ENCODE peak calls at places on chromosomes 11 and 22, in seven cellular contexts. W is H1, G is small intestine, Q is cardiac fibroblast, I is colonic mucosa, Z is mesenchymal stem cell, S is psoas muscle. P is an unnamed sample.

GRCh38 chr11:27705873-27706820 is 5.9 kb upstream of the BDNF start:
- DNase-seq in Z (peak; percentile 52), Q (peak; percentile 47), S (no peak), I (no peak), W (no peak), G (no peak), P (no peak)

GRCh38 chr11:45847908-45848316 is 637 bp downstream of the CRY2 start:
- DNase-seq in Z (peak; percentile 79), S (peak; percentile 47), G (peak; percentile 63), I (peak; percentile 50), W (no peak), Q (peak; percentile 62), P (no peak)

GRCh38 chr11:127074151-127074761 is 73.7 kb upstream of the KIRREL3 start:
- DNase-seq in Z (peak; percentile 21), G (peak; percentile 55), I (peak; percentile 37), Q (peak; percentile 60), S (no peak), W (no peak), P (no peak)

GRCh38 chr22:25987948-25988347 is 181.3 kb upstream of the SEZ6L start:
- DNase-seq in W (no peak), G (no peak), S (no peak), I (no peak), Q (no peak), Z (no peak), P (no peak)

GRCh38 chr11:69541001-69541285 is 59.5 kb downstream of the LINC01488 start:
- DNase-seq in I (no peak), S (no peak), W (no peak), Q (no peak), Z (no peak), G (peak; percentile 19), P (no peak)

GRCh38 chr11:76808158-76808557 is 25.0 kb downstream of the TSKU start:
- DNase-seq in W (no peak), Q (no peak), I (peak; percentile 16), S (no peak), G (no peak), Z (no peak), P (no peak)

GRCh38 chr22:28670691-28671261 is 8.9 kb downstream of the TTC28 start:
- DNase-seq in Z (peak; percentile 20), I (no peak), W (no peak), G (no peak), S (no peak), Q (peak; percentile 34), P (no peak)

GRCh38 chr11:68258363-68258765 is 13.4 kb downstream of the C11orf24 start:
- DNase-seq in S (no peak), W (no peak), G (no peak), Z (no peak), Q (no peak), I (no peak), P (no peak)

GRCh38 chr11:67626970-67627369 is 2.8 kb downstream of the NUDT8 start:
- DNase-seq in S (no peak), G (no peak), Z (no peak), I (no peak), W (no peak), Q (no peak), P (no peak)

GRCh38 chr11:103031834-103032233 is 60.1 kb downstream of the DCUN1D5 start:
- DNase-seq in Q (peak; percentile 62), S (no peak), G (no peak), I (no peak), W (no peak), Z (no peak), P (no peak)

GRCh38 chr22:33325232-33326004 is 267.2 kb upstream of the SYN3 start:
- DNase-seq in G (no peak), I (peak; percentile 27), Z (no peak), Q (no peak), S (no peak), W (no peak), P (no peak)

GRCh38 chr11:59025097-59025496 is 61.0 kb upstream of the GLYATL1B start:
- DNase-seq in Q (no peak), I (peak; percentile 53), Z (no peak), S (no peak), W (no peak), G (peak; percentile 84), P (no peak)

GRCh38 chr11:111910637-111911562 is 670 bp downstream of the CRYAB start:
- DNase-seq in Q (no peak), Z (no peak), I (no peak), G (peak; percentile 53), W (no peak), S (no peak), P (no peak)
- H3K4me3 ChIP-seq in Q (no peak overlapping the region), Z (peak overlapping the region; percentile 86), I (peak overlapping the region; percentile 10), G (no peak overlapping the region), W (no peak overlapping the region), S (peak overlapping the region; percentile 82), P (no peak overlapping the region)

GRCh38 chr11:1570896-1571759 is 943 bp downstream of the DUSP8 start:
- DNase-seq in I (peak; percentile 31), S (peak; percentile 21), W (peak; percentile 73), G (no peak), Z (peak; percentile 28), Q (no peak), P (no peak)
- H3K4me3 ChIP-seq in I (peak overlapping the region; percentile 58), S (peak overlapping the region; percentile 73), W (peak overlapping the region; percentile 23), G (peak overlapping the region; percentile 76), Z (no peak overlapping the region), Q (peak overlapping the region; percentile 50), P (peak overlapping the region; percentile 49)

GRCh38 chr11:134409552-134410429 is 2.3 kb downstream of the B3GAT1 start:
- DNase-seq in Q (no peak), Z (no peak), W (no peak), G (no peak), I (no peak), S (no peak), P (no peak)
- H3K4me3 ChIP-seq in Q (no peak overlapping the region), Z (no peak overlapping the region), W (no peak overlapping the region), G (no peak overlapping the region), I (no peak overlapping the region), S (no peak overlapping the region), P (no peak overlapping the region)

GRCh38 chr11:114058871-114059277 is 637 bp upstream of the ZBTB16 start:
- DNase-seq in W (peak; percentile 56), I (no peak), Z (peak; percentile 46), G (peak; percentile 40), S (no peak), Q (peak; percentile 51), P (no peak)

GRCh38 chr11:114059984-114060401 is 482 bp downstream of the ZBTB16 start:
- DNase-seq in Z (peak; percentile 81), W (peak; percentile 61), G (peak; percentile 57), S (peak; percentile 42), I (peak; percentile 58), Q (peak; percentile 62), P (no peak)

GRCh38 chr11:114060402-114061052 is 1.0 kb downstream of the ZBTB16 start:
- DNase-seq in S (peak; percentile 48), G (peak; percentile 59), I (peak; percentile 51), W (peak; percentile 65), Z (peak; percentile 69), Q (no peak), P (no peak)

GRCh38 chr11:114058026-114058706 is 1.3 kb upstream of the ZBTB16 start:
- DNase-seq in Q (peak; percentile 74), W (peak; percentile 60), Z (peak; percentile 81), I (no peak), S (peak; percentile 78), G (peak; percentile 17), P (no peak)

DNA sequence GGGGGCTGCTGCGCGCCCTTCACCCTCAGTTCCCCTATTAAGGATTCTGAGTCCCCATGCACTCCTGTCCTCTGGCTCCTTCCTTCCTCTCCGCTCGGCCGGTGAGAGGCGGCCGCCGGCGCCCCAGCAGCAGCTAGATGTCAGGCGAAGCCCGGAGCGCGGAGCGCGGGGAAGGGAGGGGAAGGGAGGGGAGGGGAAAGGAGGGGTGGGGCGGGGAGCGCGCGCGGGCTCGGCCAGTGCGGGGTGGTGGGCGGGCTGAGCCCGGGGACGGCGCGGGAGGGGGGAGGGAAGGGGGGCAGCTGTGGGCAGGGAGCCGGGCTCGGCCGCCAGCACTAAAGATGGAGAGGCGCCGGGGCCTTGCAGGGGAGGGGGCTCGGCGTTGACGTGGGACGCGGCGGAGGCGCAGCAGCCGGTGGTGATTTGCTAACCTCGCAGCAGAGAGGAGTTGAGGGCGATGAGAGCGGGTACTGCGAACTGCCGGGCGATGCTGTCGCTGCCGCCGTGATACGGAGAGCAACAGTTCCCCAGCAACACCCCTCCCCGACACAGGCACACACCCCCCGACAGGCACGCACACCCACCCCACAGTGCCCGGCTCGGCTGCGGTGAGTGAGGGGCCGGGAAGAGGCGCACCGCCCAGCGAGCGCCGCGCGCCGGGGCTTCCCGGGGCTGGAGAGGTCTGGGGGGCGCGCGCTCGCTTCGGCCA is at the start of gene ZBTB16:
- DNase-seq in W (peak; percentile 82), S (peak; percentile 90), G (peak; percentile 83), I (peak; percentile 85), Q (peak; percentile 83), Z (peak; percentile 82), P (no peak)
- H3K4me3 ChIP-seq in W (peak within 1 kb of the TSS; percentile 53), S (peak within 1 kb of the TSS; percentile 97), G (peak within 1 kb of the TSS; percentile 98), I (peak within 1 kb of the TSS; percentile 76), Q (peak within 1 kb of the TSS; percentile 88), Z (peak within 1 kb of the TSS; percentile 82), P (peak within 1 kb of the TSS; percentile 63)

DNA sequence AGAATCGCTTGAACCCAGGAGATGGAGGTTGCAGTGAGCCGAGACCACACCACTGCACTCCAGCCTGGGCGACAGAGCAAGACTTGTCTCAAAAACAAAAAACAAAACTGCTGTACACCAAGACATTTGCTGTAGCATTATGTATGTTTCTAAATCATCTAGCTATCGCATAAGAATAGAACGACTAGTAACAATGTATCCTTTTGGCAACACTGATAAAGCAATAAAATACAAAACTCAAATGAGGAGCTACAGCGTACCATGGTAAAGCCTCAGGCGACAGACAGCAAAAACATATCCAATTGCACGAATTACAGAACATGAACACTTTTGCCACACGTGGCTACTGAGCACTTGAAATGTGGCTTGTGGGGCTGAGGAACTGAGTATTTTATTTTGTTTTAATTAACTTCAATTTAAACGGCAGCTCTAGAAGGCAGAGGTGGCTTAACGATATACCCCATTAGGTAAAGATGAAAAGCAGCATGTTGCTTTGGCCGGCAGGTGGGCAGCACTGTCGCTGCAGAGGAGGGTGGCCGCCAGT is 2.3 kb downstream of the TUBGCP6 start:
- DNase-seq in Z (no peak), W (no peak), Q (no peak), S (no peak), I (no peak), G (no peak), P (no peak)
- H3K4me3 ChIP-seq in Z (peak overlapping the region; percentile 92), W (no peak overlapping the region), Q (peak overlapping the region; percentile 45), S (peak overlapping the region; percentile 98), I (peak overlapping the region; percentile 91), G (peak overlapping the region; percentile 90), P (no peak overlapping the region)

DNA sequence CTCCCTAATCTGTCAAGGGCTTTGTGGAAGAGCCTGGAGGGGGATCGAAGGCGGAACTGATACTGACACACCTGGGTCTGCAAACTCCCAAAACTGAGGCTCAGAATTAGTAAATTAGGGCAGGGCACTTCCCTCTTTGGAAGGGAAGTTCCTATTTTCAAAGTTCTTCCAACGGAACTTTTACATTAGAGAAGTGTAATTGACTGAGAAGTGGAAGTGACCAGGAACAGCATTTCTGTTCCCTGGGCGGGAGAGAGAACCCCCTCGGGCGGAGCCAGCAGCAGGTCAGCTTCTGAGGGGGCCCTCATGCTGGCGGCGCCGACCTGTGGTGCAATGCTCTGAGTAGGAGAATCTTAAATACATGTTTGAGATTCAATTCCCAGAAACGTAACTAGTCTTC is 1.1 kb upstream of the CBL start:
- DNase-seq in S (no peak), G (no peak), W (no peak), Z (no peak), I (no peak), Q (no peak), P (no peak)
- H3K4me3 ChIP-seq in S (peak overlapping the region; percentile 91), G (no peak overlapping the region), W (peak overlapping the region; percentile 1), Z (peak overlapping the region; percentile 98), I (no peak overlapping the region), Q (no peak overlapping the region), P (no peak overlapping the region)

GRCh38 chr11:13963949-13964770 is 1.6 kb downstream of the SPON1 start:
- DNase-seq in Q (no peak), G (peak; percentile 83), Z (no peak), W (peak; percentile 78), S (no peak), I (peak; percentile 76), P (no peak)
- H3K4me3 ChIP-seq in Q (no peak overlapping the region), G (peak overlapping the region; percentile 81), Z (peak overlapping the region; percentile 80), W (peak overlapping the region; percentile 59), S (peak overlapping the region; percentile 50), I (peak overlapping the region; percentile 56), P (peak overlapping the region; percentile 10)